ENCODE peak calls at places on chromosomes 2 and 18, in seven cellular contexts. X is HTR-8/SVneo, J is spleen, Q is Peyer's patch, O is breast epithelium, P is A549, Y is progenitor cell of endocrine pancreas. I is an unnamed sample.

GRCh38 chr2:167190053-167190452 is 301.8 kb downstream of the XIRP2 start:
- DNase-seq in P (no peak), X (no peak), Y (no peak), Q (no peak), J (no peak), O (no peak), I (peak; percentile 46)

GRCh38 chr2:200188851-200189250 is 117.6 kb upstream of the SPATS2L start:
- DNase-seq in P (no peak), X (no peak), Y (no peak), J (no peak), O (no peak), Q (no peak), I (no peak)

GRCh38 chr2:105437708-105438103 is 38.9 kb upstream of the FHL2 start:
- DNase-seq in P (no peak), O (no peak), J (no peak), Y (no peak), Q (no peak), X (peak; percentile 38), I (peak; percentile 86)

GRCh38 chr2:106068415-106068814 is 125.7 kb downstream of the UXS1 start:
- DNase-seq in J (no peak), Q (no peak), O (no peak), P (no peak), X (no peak), Y (no peak), I (no peak)

GRCh38 chr2:20615046-20615465 is 35.8 kb downstream of the HS1BP3 start:
- DNase-seq in O (no peak), Q (peak; percentile 44), J (peak; percentile 61), Y (no peak), P (no peak), X (no peak), I (no peak)

GRCh38 chr2:190180313-190181065 is 118.0 kb upstream of the MSTN start:
- DNase-seq in P (peak; percentile 57), Q (peak; percentile 91), J (peak; percentile 85), Y (peak; percentile 67), X (peak; percentile 62), O (peak; percentile 32), I (no peak)

GRCh38 chr2:227238242-227239237 is 74.1 kb downstream of the COL4A3 start:
- DNase-seq in Q (peak; percentile 55), X (peak; percentile 31), P (peak; percentile 40), J (peak; percentile 83), Y (peak; percentile 58), O (peak; percentile 41), I (peak; percentile 83)

GRCh38 chr2:45130758-45131157 is 121.5 kb upstream of the SIX2 start:
- DNase-seq in Y (no peak), Q (no peak), J (no peak), P (no peak), O (no peak), X (no peak), I (no peak)

GRCh38 chr18:55402731-55403405 is 185.1 kb downstream of the TCF4 start:
- DNase-seq in P (no peak), X (no peak), Q (no peak), J (no peak), Y (no peak), O (no peak), I (peak; percentile 65)

GRCh38 chr2:128236491-128237035 is 82.1 kb downstream of the HS6ST1 start:
- DNase-seq in X (no peak), J (peak; percentile 70), Y (no peak), Q (no peak), P (no peak), O (no peak), I (peak; percentile 81)

GRCh38 chr2:173964565-173965371 is 405 bp downstream of the SP3 start:
- DNase-seq in Y (peak; percentile 74), P (no peak), X (peak; percentile 60), O (peak; percentile 80), Q (peak; percentile 87), J (peak; percentile 97), I (peak; percentile 92)

GRCh38 chr18:35526476-35527120 is 28.8 kb upstream of the INO80C start:
- DNase-seq in O (no peak), J (no peak), Y (no peak), P (no peak), X (no peak), Q (no peak), I (peak; percentile 93)

GRCh38 chr2:9474361-9475117 is at the start of gene IAH1:
- DNase-seq in J (peak; percentile 93), X (peak; percentile 75), Y (peak; percentile 28), P (peak; percentile 75), Q (peak; percentile 84), O (peak; percentile 31), I (peak; percentile 50)

GRCh38 chr2:212537311-212538155 is 1.1 kb downstream of the ERBB4 start:
- DNase-seq in O (no peak), J (peak; percentile 76), P (no peak), X (peak; percentile 19), Q (peak; percentile 50), Y (peak; percentile 39), I (no peak)

GRCh38 chr2:38433607-38433975 is 56.5 kb upstream of the ATL2 start:
- DNase-seq in Q (no peak), Y (no peak), O (no peak), J (no peak), P (no peak), X (no peak), I (no peak)

GRCh38 chr2:230661072-230661957 is 51.3 kb upstream of the CAB39 start:
- DNase-seq in X (no peak), Q (no peak), J (no peak), P (no peak), O (no peak), Y (no peak), I (no peak)

GRCh38 chr2:70656421-70657010 is 102.9 kb upstream of the TGFA start:
- DNase-seq in P (no peak), J (no peak), X (no peak), O (no peak), Y (no peak), Q (no peak), I (no peak)

GRCh38 chr2:240640939-240641338 is 15.7 kb downstream of the GPR35 start:
- DNase-seq in Y (peak; percentile 52), O (no peak), Q (peak; percentile 76), J (no peak), X (peak; percentile 57), P (peak; percentile 73), I (peak; percentile 43)

GRCh38 chr18:11728247-11728646 is 39.2 kb downstream of the GNAL start:
- DNase-seq in X (peak; percentile 37), O (no peak), Q (no peak), P (no peak), J (no peak), Y (no peak), I (peak; percentile 71)

GRCh38 chr2:138016703-138017102 is 52.4 kb downstream of the HNMT start:
- DNase-seq in J (no peak), O (no peak), P (no peak), Q (no peak), X (no peak), Y (no peak), I (no peak)

GRCh38 chr18:79643049-79643765 is 36.4 kb upstream of the CTDP1 start:
- DNase-seq in Y (no peak), X (no peak), P (no peak), J (peak; percentile 86), O (no peak), Q (no peak), I (no peak)

I was measured in choroid plexus epithelial cell.